ENCODE peak calls at places on chromosomes 11 and 22, in nine cellular contexts. One of them, this sample, is unnamed.

GRCh38 chr11:8223513-8223899 is 40.2 kb downstream of the LMO1 start:
- DNase-seq in sciatic nerve: no peak
- DNase-seq in NCI-H2171: no peak
- DNase-seq in RCC 7860: no peak
- DNase-seq in H9: no peak
- DNase-seq in EH: peak; percentile 19
- DNase-seq in NCI-H345: no peak
- DNase-seq in anterior cingulate cortex: no peak
- DNase-seq in RKO: no peak
- DNase-seq in this sample: no peak

GRCh38 chr11:33742249-33742851 is 6.1 kb upstream of the CD59 start:
- DNase-seq in anterior cingulate cortex: no peak
- DNase-seq in RKO: peak; percentile 59
- DNase-seq in NCI-H345: no peak
- DNase-seq in EH: peak; percentile 55
- DNase-seq in RCC 7860: peak; percentile 34
- DNase-seq in sciatic nerve: no peak
- DNase-seq in H9: no peak
- DNase-seq in NCI-H2171: peak; percentile 52
- DNase-seq in this sample: peak; percentile 38

GRCh38 chr22:24391836-24392217 is 35.6 kb upstream of the ADORA2A start:
- DNase-seq in H9: no peak
- DNase-seq in RKO: no peak
- DNase-seq in NCI-H2171: no peak
- DNase-seq in NCI-H345: no peak
- DNase-seq in RCC 7860: no peak
- DNase-seq in anterior cingulate cortex: no peak
- DNase-seq in sciatic nerve: no peak
- DNase-seq in EH: peak; percentile 96
- DNase-seq in this sample: peak; percentile 27

GRCh38 chr11:98003606-98004371 is 1017.0 kb upstream of the CNTN5 start:
- DNase-seq in RCC 7860: no peak
- DNase-seq in RKO: no peak
- DNase-seq in NCI-H2171: no peak
- DNase-seq in NCI-H345: no peak
- DNase-seq in anterior cingulate cortex: no peak
- DNase-seq in sciatic nerve: no peak
- DNase-seq in EH: no peak
- DNase-seq in H9: no peak
- DNase-seq in this sample: no peak

GRCh38 chr11:10233581-10233980 is 60.4 kb downstream of the SBF2 start:
- DNase-seq in sciatic nerve: no peak
- DNase-seq in anterior cingulate cortex: no peak
- DNase-seq in NCI-H345: no peak
- DNase-seq in RCC 7860: peak; percentile 57
- DNase-seq in H9: no peak
- DNase-seq in RKO: peak; percentile 11
- DNase-seq in EH: peak; percentile 90
- DNase-seq in NCI-H2171: no peak
- DNase-seq in this sample: no peak

GRCh38 chr11:68118753-68119448 is 2.3 kb downstream of the CHKA start:
- DNase-seq in anterior cingulate cortex: no peak
- DNase-seq in sciatic nerve: no peak
- DNase-seq in RCC 7860: no peak
- DNase-seq in H9: no peak
- DNase-seq in NCI-H2171: no peak
- DNase-seq in NCI-H345: no peak
- DNase-seq in EH: no peak
- DNase-seq in RKO: peak; percentile 33
- DNase-seq in this sample: no peak

GRCh38 chr11:19903620-19904069 is 191.0 kb downstream of the NAV2 start:
- DNase-seq in RCC 7860: peak; percentile 41
- DNase-seq in anterior cingulate cortex: peak; percentile 73
- DNase-seq in NCI-H2171: peak; percentile 14
- DNase-seq in RKO: peak; percentile 71
- DNase-seq in sciatic nerve: peak; percentile 88
- DNase-seq in NCI-H345: peak; percentile 67
- DNase-seq in EH: peak; percentile 84
- DNase-seq in H9: peak; percentile 73
- DNase-seq in this sample: peak; percentile 83

GRCh38 chr11:2811206-2812091 is 74.1 kb downstream of the CDKN1C start:
- DNase-seq in NCI-H345: no peak
- DNase-seq in NCI-H2171: no peak
- DNase-seq in RKO: no peak
- DNase-seq in H9: no peak
- DNase-seq in sciatic nerve: no peak
- DNase-seq in RCC 7860: no peak
- DNase-seq in EH: no peak
- DNase-seq in anterior cingulate cortex: no peak
- DNase-seq in this sample: no peak

GRCh38 chr11:12577746-12578644 is 96.2 kb upstream of the TEAD1 start:
- DNase-seq in RKO: peak; percentile 6
- DNase-seq in sciatic nerve: no peak
- DNase-seq in RCC 7860: no peak
- DNase-seq in H9: no peak
- DNase-seq in EH: no peak
- DNase-seq in NCI-H2171: no peak
- DNase-seq in NCI-H345: no peak
- DNase-seq in anterior cingulate cortex: no peak
- DNase-seq in this sample: no peak

GRCh38 chr11:125679837-125680236 is 810 bp downstream of the ACRV1 start:
- DNase-seq in NCI-H2171: no peak
- DNase-seq in RKO: no peak
- DNase-seq in H9: no peak
- DNase-seq in RCC 7860: no peak
- DNase-seq in anterior cingulate cortex: no peak
- DNase-seq in NCI-H345: no peak
- DNase-seq in sciatic nerve: no peak
- DNase-seq in EH: no peak
- DNase-seq in this sample: no peak

GRCh38 chr11:16841984-16842383 is 103.5 kb downstream of the C11orf58 start:
- DNase-seq in sciatic nerve: no peak
- DNase-seq in EH: no peak
- DNase-seq in NCI-H2171: peak; percentile 18
- DNase-seq in NCI-H345: no peak
- DNase-seq in anterior cingulate cortex: no peak
- DNase-seq in RKO: no peak
- DNase-seq in RCC 7860: no peak
- DNase-seq in H9: no peak
- DNase-seq in this sample: no peak

GRCh38 chr11:71120346-71120963 is 131.9 kb downstream of the SHANK2 start:
- DNase-seq in anterior cingulate cortex: no peak
- DNase-seq in NCI-H345: peak; percentile 52
- DNase-seq in sciatic nerve: no peak
- DNase-seq in NCI-H2171: no peak
- DNase-seq in EH: peak; percentile 6
- DNase-seq in RKO: no peak
- DNase-seq in H9: peak; percentile 87
- DNase-seq in RCC 7860: no peak
- DNase-seq in this sample: peak; percentile 86

GRCh38 chr22:23182289-23183106 is 2.2 kb downstream of the BCR start:
- DNase-seq in H9: no peak
- DNase-seq in anterior cingulate cortex: peak; percentile 42
- DNase-seq in NCI-H345: peak; percentile 49
- DNase-seq in sciatic nerve: no peak
- DNase-seq in RKO: peak; percentile 70
- DNase-seq in EH: peak; percentile 20
- DNase-seq in NCI-H2171: peak; percentile 43
- DNase-seq in RCC 7860: peak; percentile 70
- DNase-seq in this sample: no peak

GRCh38 chr11:112856133-112856532 is 105.1 kb upstream of the NCAM1 start:
- DNase-seq in EH: no peak
- DNase-seq in RKO: no peak
- DNase-seq in NCI-H345: no peak
- DNase-seq in H9: no peak
- DNase-seq in RCC 7860: no peak
- DNase-seq in anterior cingulate cortex: no peak
- DNase-seq in NCI-H2171: no peak
- DNase-seq in sciatic nerve: no peak
- DNase-seq in this sample: no peak

GRCh38 chr11:114799524-114799923 is 121.2 kb downstream of the NXPE2 start:
- DNase-seq in NCI-H2171: no peak
- DNase-seq in sciatic nerve: no peak
- DNase-seq in anterior cingulate cortex: no peak
- DNase-seq in EH: no peak
- DNase-seq in RCC 7860: no peak
- DNase-seq in NCI-H345: no peak
- DNase-seq in RKO: no peak
- DNase-seq in H9: peak; percentile 71
- DNase-seq in this sample: no peak

GRCh38 chr22:35540600-35541253 is at the start of gene RASD2:
- DNase-seq in RCC 7860: peak; percentile 37
- DNase-seq in NCI-H2171: peak; percentile 50
- DNase-seq in H9: peak; percentile 65
- DNase-seq in RKO: peak; percentile 32
- DNase-seq in anterior cingulate cortex: peak; percentile 55
- DNase-seq in NCI-H345: peak; percentile 54
- DNase-seq in EH: peak; percentile 82
- DNase-seq in sciatic nerve: no peak
- DNase-seq in this sample: peak; percentile 67

GRCh38 chr22:24008022-24008283 is 2.7 kb upstream of the GSTT4 start:
- DNase-seq in RCC 7860: no peak
- DNase-seq in sciatic nerve: no peak
- DNase-seq in RKO: no peak
- DNase-seq in EH: no peak
- DNase-seq in H9: no peak
- DNase-seq in NCI-H345: no peak
- DNase-seq in anterior cingulate cortex: no peak
- DNase-seq in NCI-H2171: no peak
- DNase-seq in this sample: no peak

GRCh38 chr11:63599211-63600122 is 14.8 kb downstream of the PLAAT3 start:
- DNase-seq in NCI-H345: no peak
- DNase-seq in RKO: peak; percentile 47
- DNase-seq in anterior cingulate cortex: no peak
- DNase-seq in EH: peak; percentile 92
- DNase-seq in NCI-H2171: no peak
- DNase-seq in sciatic nerve: peak; percentile 33
- DNase-seq in H9: no peak
- DNase-seq in RCC 7860: peak; percentile 91
- DNase-seq in this sample: no peak

GRCh38 chr11:126139541-126140091 is 71.8 kb downstream of the RPUSD4 start:
- DNase-seq in RCC 7860: no peak
- DNase-seq in H9: no peak
- DNase-seq in NCI-H2171: no peak
- DNase-seq in EH: peak; percentile 41
- DNase-seq in anterior cingulate cortex: no peak
- DNase-seq in sciatic nerve: no peak
- DNase-seq in RKO: no peak
- DNase-seq in NCI-H345: no peak
- DNase-seq in this sample: no peak